ENCODE peak calls at places on chromosomes 13 and 19, in six cellular contexts. One of them, this sample, is unnamed.

GRCh38 chr19:54489766-54490165 is 12.9 kb upstream of the LAIR2 start:
- DNase-seq in activated CD4-positive, alpha-beta memory T cell treated with anti-CD3 and anti-CD28 coated beads, Interleukin-2, amount 10 ng/mL, durations not matched to agents 7 days and 5 days: no peak
- DNase-seq in NCI-H2081: no peak
- DNase-seq in amniotic stem cell: no peak
- DNase-seq in DMS 273 treated with DMSO at 0.1 percent for 48 hours: no peak
- DNase-seq in NCI-H1105: no peak
- DNase-seq in this sample: no peak

GRCh38 chr13:47337781-47338507 is 441.1 kb upstream of the HTR2A start:
- DNase-seq in amniotic stem cell: no peak
- DNase-seq in NCI-H1105: no peak
- DNase-seq in activated CD4-positive, alpha-beta memory T cell treated with anti-CD3 and anti-CD28 coated beads, Interleukin-2, amount 10 ng/mL, durations not matched to agents 7 days and 5 days: no peak
- DNase-seq in DMS 273 treated with DMSO at 0.1 percent for 48 hours: no peak
- DNase-seq in NCI-H2081: no peak
- DNase-seq in this sample: peak

GRCh38 chr19:13764821-13765394 is 586 bp downstream of the MRI1 start:
- DNase-seq in amniotic stem cell: no peak
- DNase-seq in activated CD4-positive, alpha-beta memory T cell treated with anti-CD3 and anti-CD28 coated beads, Interleukin-2, amount 10 ng/mL, durations not matched to agents 7 days and 5 days: peak
- DNase-seq in DMS 273 treated with DMSO at 0.1 percent for 48 hours: no peak
- DNase-seq in NCI-H1105: no peak
- DNase-seq in NCI-H2081: no peak
- DNase-seq in this sample: no peak

GRCh38 chr19:55640577-55641375 is at the start of gene ZNF580:
- DNase-seq in amniotic stem cell: peak
- DNase-seq in activated CD4-positive, alpha-beta memory T cell treated with anti-CD3 and anti-CD28 coated beads, Interleukin-2, amount 10 ng/mL, durations not matched to agents 7 days and 5 days: peak
- DNase-seq in DMS 273 treated with DMSO at 0.1 percent for 48 hours: peak
- DNase-seq in NCI-H2081: peak
- DNase-seq in NCI-H1105: peak
- DNase-seq in this sample: peak

GRCh38 chr19:3336680-3337523 is 29.5 kb upstream of the NFIC start:
- DNase-seq in DMS 273 treated with DMSO at 0.1 percent for 48 hours: peak
- DNase-seq in NCI-H1105: peak
- DNase-seq in activated CD4-positive, alpha-beta memory T cell treated with anti-CD3 and anti-CD28 coated beads, Interleukin-2, amount 10 ng/mL, durations not matched to agents 7 days and 5 days: no peak
- DNase-seq in NCI-H2081: peak
- DNase-seq in amniotic stem cell: no peak
- DNase-seq in this sample: no peak

GRCh38 chr19:28022506-28022905 is 1190.4 kb downstream of the UQCRFS1 start:
- DNase-seq in NCI-H2081: no peak
- DNase-seq in activated CD4-positive, alpha-beta memory T cell treated with anti-CD3 and anti-CD28 coated beads, Interleukin-2, amount 10 ng/mL, durations not matched to agents 7 days and 5 days: no peak
- DNase-seq in amniotic stem cell: no peak
- DNase-seq in NCI-H1105: no peak
- DNase-seq in DMS 273 treated with DMSO at 0.1 percent for 48 hours: no peak
- DNase-seq in this sample: no peak

GRCh38 chr13:33004454-33004853 is 11.8 kb upstream of the KL start:
- DNase-seq in NCI-H2081: no peak
- DNase-seq in activated CD4-positive, alpha-beta memory T cell treated with anti-CD3 and anti-CD28 coated beads, Interleukin-2, amount 10 ng/mL, durations not matched to agents 7 days and 5 days: no peak
- DNase-seq in DMS 273 treated with DMSO at 0.1 percent for 48 hours: no peak
- DNase-seq in amniotic stem cell: no peak
- DNase-seq in NCI-H1105: no peak
- DNase-seq in this sample: no peak

GRCh38 chr13:59982631-59983382 is 180.9 kb downstream of the DIAPH3 start:
- DNase-seq in NCI-H1105: no peak
- DNase-seq in DMS 273 treated with DMSO at 0.1 percent for 48 hours: no peak
- DNase-seq in amniotic stem cell: no peak
- DNase-seq in NCI-H2081: no peak
- DNase-seq in activated CD4-positive, alpha-beta memory T cell treated with anti-CD3 and anti-CD28 coated beads, Interleukin-2, amount 10 ng/mL, durations not matched to agents 7 days and 5 days: no peak
- DNase-seq in this sample: no peak

GRCh38 chr13:19181621-19182485 is at the start of gene TUBA3C:
- DNase-seq in amniotic stem cell: no peak
- DNase-seq in NCI-H2081: no peak
- DNase-seq in activated CD4-positive, alpha-beta memory T cell treated with anti-CD3 and anti-CD28 coated beads, Interleukin-2, amount 10 ng/mL, durations not matched to agents 7 days and 5 days: no peak
- DNase-seq in DMS 273 treated with DMSO at 0.1 percent for 48 hours: no peak
- DNase-seq in NCI-H1105: no peak
- DNase-seq in this sample: no peak

GRCh38 chr19:41193420-41194156 is 569 bp downstream of the CYP2S1 start:
- DNase-seq in activated CD4-positive, alpha-beta memory T cell treated with anti-CD3 and anti-CD28 coated beads, Interleukin-2, amount 10 ng/mL, durations not matched to agents 7 days and 5 days: no peak
- DNase-seq in NCI-H1105: no peak
- DNase-seq in NCI-H2081: no peak
- DNase-seq in amniotic stem cell: no peak
- DNase-seq in DMS 273 treated with DMSO at 0.1 percent for 48 hours: no peak
- DNase-seq in this sample: no peak

GRCh38 chr13:39982745-39983144 is 327.3 kb downstream of the COG6 start:
- DNase-seq in NCI-H1105: no peak
- DNase-seq in amniotic stem cell: no peak
- DNase-seq in DMS 273 treated with DMSO at 0.1 percent for 48 hours: no peak
- DNase-seq in NCI-H2081: no peak
- DNase-seq in activated CD4-positive, alpha-beta memory T cell treated with anti-CD3 and anti-CD28 coated beads, Interleukin-2, amount 10 ng/mL, durations not matched to agents 7 days and 5 days: no peak
- DNase-seq in this sample: no peak

GRCh38 chr13:41273806-41274441 is 10.5 kb upstream of the MTRF1 start:
- DNase-seq in NCI-H2081: no peak
- DNase-seq in amniotic stem cell: no peak
- DNase-seq in DMS 273 treated with DMSO at 0.1 percent for 48 hours: no peak
- DNase-seq in NCI-H1105: no peak
- DNase-seq in activated CD4-positive, alpha-beta memory T cell treated with anti-CD3 and anti-CD28 coated beads, Interleukin-2, amount 10 ng/mL, durations not matched to agents 7 days and 5 days: no peak
- DNase-seq in this sample: no peak

GRCh38 chr13:114109646-114110045 is 22.8 kb downstream of the RASA3 start:
- DNase-seq in activated CD4-positive, alpha-beta memory T cell treated with anti-CD3 and anti-CD28 coated beads, Interleukin-2, amount 10 ng/mL, durations not matched to agents 7 days and 5 days: no peak
- DNase-seq in amniotic stem cell: no peak
- DNase-seq in NCI-H1105: no peak
- DNase-seq in NCI-H2081: no peak
- DNase-seq in DMS 273 treated with DMSO at 0.1 percent for 48 hours: no peak
- DNase-seq in this sample: peak

GRCh38 chr13:37295046-37295445 is 189.6 kb upstream of the CSNK1A1L start:
- DNase-seq in DMS 273 treated with DMSO at 0.1 percent for 48 hours: no peak
- DNase-seq in NCI-H2081: no peak
- DNase-seq in activated CD4-positive, alpha-beta memory T cell treated with anti-CD3 and anti-CD28 coated beads, Interleukin-2, amount 10 ng/mL, durations not matched to agents 7 days and 5 days: no peak
- DNase-seq in NCI-H1105: no peak
- DNase-seq in amniotic stem cell: no peak
- DNase-seq in this sample: no peak

GRCh38 chr13:112213467-112214245 is 146.7 kb downstream of the SOX1 start:
- DNase-seq in NCI-H1105: peak
- DNase-seq in amniotic stem cell: no peak
- DNase-seq in NCI-H2081: peak
- DNase-seq in activated CD4-positive, alpha-beta memory T cell treated with anti-CD3 and anti-CD28 coated beads, Interleukin-2, amount 10 ng/mL, durations not matched to agents 7 days and 5 days: no peak
- DNase-seq in DMS 273 treated with DMSO at 0.1 percent for 48 hours: no peak
- DNase-seq in this sample: peak

GRCh38 chr13:99416411-99417121 is 84.7 kb upstream of the TM9SF2 start:
- DNase-seq in NCI-H1105: no peak
- DNase-seq in activated CD4-positive, alpha-beta memory T cell treated with anti-CD3 and anti-CD28 coated beads, Interleukin-2, amount 10 ng/mL, durations not matched to agents 7 days and 5 days: no peak
- DNase-seq in NCI-H2081: no peak
- DNase-seq in amniotic stem cell: no peak
- DNase-seq in DMS 273 treated with DMSO at 0.1 percent for 48 hours: no peak
- DNase-seq in this sample: no peak

GRCh38 chr13:91647361-91647970 is 249.0 kb downstream of the GPC5 start:
- DNase-seq in NCI-H2081: no peak
- DNase-seq in amniotic stem cell: no peak
- DNase-seq in activated CD4-positive, alpha-beta memory T cell treated with anti-CD3 and anti-CD28 coated beads, Interleukin-2, amount 10 ng/mL, durations not matched to agents 7 days and 5 days: no peak
- DNase-seq in DMS 273 treated with DMSO at 0.1 percent for 48 hours: no peak
- DNase-seq in NCI-H1105: no peak
- DNase-seq in this sample: peak

GRCh38 chr13:74061939-74062595 is 72.1 kb downstream of the KLF12 start:
- DNase-seq in activated CD4-positive, alpha-beta memory T cell treated with anti-CD3 and anti-CD28 coated beads, Interleukin-2, amount 10 ng/mL, durations not matched to agents 7 days and 5 days: peak
- DNase-seq in NCI-H1105: no peak
- DNase-seq in amniotic stem cell: no peak
- DNase-seq in NCI-H2081: no peak
- DNase-seq in DMS 273 treated with DMSO at 0.1 percent for 48 hours: no peak
- DNase-seq in this sample: no peak

GRCh38 chr13:43657485-43657884 is 129.3 kb downstream of the ENOX1 start:
- DNase-seq in DMS 273 treated with DMSO at 0.1 percent for 48 hours: no peak
- DNase-seq in NCI-H1105: no peak
- DNase-seq in NCI-H2081: no peak
- DNase-seq in activated CD4-positive, alpha-beta memory T cell treated with anti-CD3 and anti-CD28 coated beads, Interleukin-2, amount 10 ng/mL, durations not matched to agents 7 days and 5 days: no peak
- DNase-seq in amniotic stem cell: no peak
- DNase-seq in this sample: no peak

GRCh38 chr13:84399320-84400085 is 517.2 kb upstream of the SLITRK1 start:
- DNase-seq in NCI-H2081: no peak
- DNase-seq in amniotic stem cell: no peak
- DNase-seq in NCI-H1105: no peak
- DNase-seq in activated CD4-positive, alpha-beta memory T cell treated with anti-CD3 and anti-CD28 coated beads, Interleukin-2, amount 10 ng/mL, durations not matched to agents 7 days and 5 days: no peak
- DNase-seq in DMS 273 treated with DMSO at 0.1 percent for 48 hours: no peak
- DNase-seq in this sample: no peak

GRCh38 chr13:59641261-59641660 is 522.5 kb downstream of the DIAPH3 start:
- DNase-seq in activated CD4-positive, alpha-beta memory T cell treated with anti-CD3 and anti-CD28 coated beads, Interleukin-2, amount 10 ng/mL, durations not matched to agents 7 days and 5 days: no peak
- DNase-seq in amniotic stem cell: no peak
- DNase-seq in NCI-H2081: no peak
- DNase-seq in NCI-H1105: no peak
- DNase-seq in DMS 273 treated with DMSO at 0.1 percent for 48 hours: no peak
- DNase-seq in this sample: no peak

GRCh38 chr19:51352783-51353360 is 10.9 kb upstream of the VSIG10L start:
- DNase-seq in NCI-H1105: no peak
- DNase-seq in NCI-H2081: no peak
- DNase-seq in DMS 273 treated with DMSO at 0.1 percent for 48 hours: no peak
- DNase-seq in activated CD4-positive, alpha-beta memory T cell treated with anti-CD3 and anti-CD28 coated beads, Interleukin-2, amount 10 ng/mL, durations not matched to agents 7 days and 5 days: no peak
- DNase-seq in amniotic stem cell: no peak
- DNase-seq in this sample: no peak

GRCh38 chr19:11797491-11797890 is 832 bp upstream of the ZNF491 start:
- DNase-seq in activated CD4-positive, alpha-beta memory T cell treated with anti-CD3 and anti-CD28 coated beads, Interleukin-2, amount 10 ng/mL, durations not matched to agents 7 days and 5 days: peak
- DNase-seq in NCI-H2081: peak
- DNase-seq in NCI-H1105: peak
- DNase-seq in DMS 273 treated with DMSO at 0.1 percent for 48 hours: peak
- DNase-seq in amniotic stem cell: peak
- DNase-seq in this sample: peak

GRCh38 chr19:15196683-15197005 is 4.2 kb downstream of the NOTCH3 start:
- DNase-seq in NCI-H2081: no peak
- DNase-seq in NCI-H1105: no peak
- DNase-seq in amniotic stem cell: no peak
- DNase-seq in activated CD4-positive, alpha-beta memory T cell treated with anti-CD3 and anti-CD28 coated beads, Interleukin-2, amount 10 ng/mL, durations not matched to agents 7 days and 5 days: no peak
- DNase-seq in DMS 273 treated with DMSO at 0.1 percent for 48 hours: no peak
- DNase-seq in this sample: no peak

GRCh38 chr13:28035146-28035782 is 46.8 kb upstream of the URAD start:
- DNase-seq in NCI-H1105: no peak
- DNase-seq in DMS 273 treated with DMSO at 0.1 percent for 48 hours: no peak
- DNase-seq in NCI-H2081: no peak
- DNase-seq in activated CD4-positive, alpha-beta memory T cell treated with anti-CD3 and anti-CD28 coated beads, Interleukin-2, amount 10 ng/mL, durations not matched to agents 7 days and 5 days: no peak
- DNase-seq in amniotic stem cell: no peak
- DNase-seq in this sample: no peak

GRCh38 chr19:17079710-17080440 is 4.3 kb downstream of the MYO9B start:
- DNase-seq in NCI-H1105: no peak
- DNase-seq in NCI-H2081: no peak
- DNase-seq in DMS 273 treated with DMSO at 0.1 percent for 48 hours: no peak
- DNase-seq in activated CD4-positive, alpha-beta memory T cell treated with anti-CD3 and anti-CD28 coated beads, Interleukin-2, amount 10 ng/mL, durations not matched to agents 7 days and 5 days: peak
- DNase-seq in amniotic stem cell: peak
- DNase-seq in this sample: no peak

GRCh38 chr13:34943675-34944634 is 1.9 kb downstream of the NBEA start:
- DNase-seq in amniotic stem cell: no peak
- DNase-seq in NCI-H2081: no peak
- DNase-seq in DMS 273 treated with DMSO at 0.1 percent for 48 hours: no peak
- DNase-seq in activated CD4-positive, alpha-beta memory T cell treated with anti-CD3 and anti-CD28 coated beads, Interleukin-2, amount 10 ng/mL, durations not matched to agents 7 days and 5 days: no peak
- DNase-seq in NCI-H1105: no peak
- DNase-seq in this sample: peak

GRCh38 chr19:29610213-29610573 is 4.1 kb downstream of the POP4 start:
- DNase-seq in NCI-H2081: no peak
- DNase-seq in DMS 273 treated with DMSO at 0.1 percent for 48 hours: no peak
- DNase-seq in amniotic stem cell: no peak
- DNase-seq in NCI-H1105: no peak
- DNase-seq in activated CD4-positive, alpha-beta memory T cell treated with anti-CD3 and anti-CD28 coated beads, Interleukin-2, amount 10 ng/mL, durations not matched to agents 7 days and 5 days: no peak
- DNase-seq in this sample: no peak

GRCh38 chr19:45729774-45730388 is 815 bp downstream of the FBXO46 start:
- DNase-seq in DMS 273 treated with DMSO at 0.1 percent for 48 hours: no peak
- DNase-seq in NCI-H1105: no peak
- DNase-seq in amniotic stem cell: no peak
- DNase-seq in NCI-H2081: no peak
- DNase-seq in activated CD4-positive, alpha-beta memory T cell treated with anti-CD3 and anti-CD28 coated beads, Interleukin-2, amount 10 ng/mL, durations not matched to agents 7 days and 5 days: no peak
- DNase-seq in this sample: no peak

GRCh38 chr19:15265849-15266248 is 33.6 kb upstream of the EPHX3 start:
- DNase-seq in DMS 273 treated with DMSO at 0.1 percent for 48 hours: peak
- DNase-seq in NCI-H1105: peak
- DNase-seq in amniotic stem cell: peak
- DNase-seq in NCI-H2081: peak
- DNase-seq in activated CD4-positive, alpha-beta memory T cell treated with anti-CD3 and anti-CD28 coated beads, Interleukin-2, amount 10 ng/mL, durations not matched to agents 7 days and 5 days: no peak
- DNase-seq in this sample: peak

GRCh38 chr19:4059493-4059880 is 7.2 kb downstream of the ZBTB7A start:
- DNase-seq in NCI-H2081: no peak
- DNase-seq in DMS 273 treated with DMSO at 0.1 percent for 48 hours: no peak
- DNase-seq in activated CD4-positive, alpha-beta memory T cell treated with anti-CD3 and anti-CD28 coated beads, Interleukin-2, amount 10 ng/mL, durations not matched to agents 7 days and 5 days: no peak
- DNase-seq in NCI-H1105: no peak
- DNase-seq in amniotic stem cell: no peak
- DNase-seq in this sample: no peak

GRCh38 chr13:90099847-90100246 is 1247.6 kb upstream of the MIR17HG start:
- DNase-seq in NCI-H1105: no peak
- DNase-seq in DMS 273 treated with DMSO at 0.1 percent for 48 hours: no peak
- DNase-seq in amniotic stem cell: no peak
- DNase-seq in activated CD4-positive, alpha-beta memory T cell treated with anti-CD3 and anti-CD28 coated beads, Interleukin-2, amount 10 ng/mL, durations not matched to agents 7 days and 5 days: no peak
- DNase-seq in NCI-H2081: no peak
- DNase-seq in this sample: no peak

GRCh38 chr19:28414748-28415147 is 798.2 kb downstream of the UQCRFS1 start:
- DNase-seq in amniotic stem cell: no peak
- DNase-seq in NCI-H2081: no peak
- DNase-seq in DMS 273 treated with DMSO at 0.1 percent for 48 hours: no peak
- DNase-seq in NCI-H1105: no peak
- DNase-seq in activated CD4-positive, alpha-beta memory T cell treated with anti-CD3 and anti-CD28 coated beads, Interleukin-2, amount 10 ng/mL, durations not matched to agents 7 days and 5 days: no peak
- DNase-seq in this sample: no peak

GRCh38 chr13:62997696-62998095 is 1582.0 kb upstream of the PCDH20 start:
- DNase-seq in amniotic stem cell: no peak
- DNase-seq in NCI-H1105: no peak
- DNase-seq in DMS 273 treated with DMSO at 0.1 percent for 48 hours: no peak
- DNase-seq in activated CD4-positive, alpha-beta memory T cell treated with anti-CD3 and anti-CD28 coated beads, Interleukin-2, amount 10 ng/mL, durations not matched to agents 7 days and 5 days: no peak
- DNase-seq in NCI-H2081: no peak
- DNase-seq in this sample: no peak